ENCODE peak calls at places on chromosomes 2 and 18, in five cellular contexts. K is heart right ventricle; H is CD4-positive, CD25-positive, alpha-beta regulatory T cell; L is left lung; R is mesendoderm. N is an unnamed sample. For H3K27me3, the result is how much of the 10 kb centered on the place peaks cover.

GRCh38 chr2:62112192-62112591 is 83.7 kb upstream of the B3GNT2 start:
- DNase-seq in L (no peak), R (peak), H (no peak), K (no peak), N (no peak)

GRCh38 chr18:7728297-7728696 is 161.2 kb downstream of the PTPRM start:
- DNase-seq in L (no peak), H (no peak), K (no peak), R (peak), N (no peak)

GRCh38 chr2:168798076-168798887 is 4.2 kb upstream of the NOSTRIN start:
- DNase-seq in K (peak), L (no peak), R (peak), H (no peak), N (no peak)

GRCh38 chr2:223055836-223056235 is 3.8 kb downstream of the KCNE4 start:
- DNase-seq in K (peak), L (no peak), R (no peak), H (no peak), N (no peak)

GRCh38 chr2:125386074-125386473 is 1269.9 kb upstream of the GYPC start:
- DNase-seq in H (no peak), K (no peak), L (no peak), R (peak), N (no peak)

GRCh38 chr2:207048421-207048820 is 109.1 kb downstream of the CPO start:
- DNase-seq in H (no peak), L (no peak), R (peak), K (no peak), N (no peak)

GRCh38 chr2:208265371-208265806 is 666 bp upstream of the PIKFYVE start:
- DNase-seq in K (no peak), H (peak), L (no peak), R (peak), N (no peak)

GRCh38 chr2:136765736-136766323 is 485 bp downstream of the THSD7B start:
- DNase-seq in H (no peak), L (peak), R (no peak), K (peak), N (no peak)

GRCh38 chr2:84085562-84085961 is 373.5 kb downstream of the SUCLG1 start:
- DNase-seq in L (no peak), K (no peak), H (no peak), R (no peak), N (no peak)

GRCh38 chr2:30361751-30362394 is 85.2 kb upstream of the LCLAT1 start:
- DNase-seq in L (no peak), K (no peak), R (no peak), H (no peak), N (no peak)

GRCh38 chr2:212548459-212548815 is 9.8 kb upstream of the ERBB4 start:
- DNase-seq in H (no peak), L (no peak), K (no peak), R (peak), N (no peak)

GRCh38 chr2:48482313-48482712 is 47.6 kb upstream of the STON1 start:
- DNase-seq in K (no peak), L (no peak), R (no peak), H (no peak), N (no peak)

GRCh38 chr2:209787416-209787815 is 15.8 kb downstream of the UNC80 start:
- DNase-seq in R (no peak), L (no peak), K (no peak), H (no peak), N (no peak)

GRCh38 chr2:189854956-189855355 is 70.7 kb downstream of the PMS1 start:
- DNase-seq in H (no peak), K (no peak), R (no peak), L (no peak), N (no peak)

GRCh38 chr18:27377251-27377650 is 192.1 kb upstream of the CHST9 start:
- DNase-seq in L (no peak), H (no peak), K (no peak), R (peak), N (no peak)

GRCh38 chr2:205273627-205274026 is 408.7 kb upstream of the NRP2 start:
- DNase-seq in L (no peak), R (no peak), H (no peak), K (no peak), N (no peak)
- H3K4me3 ChIP-seq in L (no peak), R (no peak), H (no peak), K (no peak), N (no peak)

DNA sequence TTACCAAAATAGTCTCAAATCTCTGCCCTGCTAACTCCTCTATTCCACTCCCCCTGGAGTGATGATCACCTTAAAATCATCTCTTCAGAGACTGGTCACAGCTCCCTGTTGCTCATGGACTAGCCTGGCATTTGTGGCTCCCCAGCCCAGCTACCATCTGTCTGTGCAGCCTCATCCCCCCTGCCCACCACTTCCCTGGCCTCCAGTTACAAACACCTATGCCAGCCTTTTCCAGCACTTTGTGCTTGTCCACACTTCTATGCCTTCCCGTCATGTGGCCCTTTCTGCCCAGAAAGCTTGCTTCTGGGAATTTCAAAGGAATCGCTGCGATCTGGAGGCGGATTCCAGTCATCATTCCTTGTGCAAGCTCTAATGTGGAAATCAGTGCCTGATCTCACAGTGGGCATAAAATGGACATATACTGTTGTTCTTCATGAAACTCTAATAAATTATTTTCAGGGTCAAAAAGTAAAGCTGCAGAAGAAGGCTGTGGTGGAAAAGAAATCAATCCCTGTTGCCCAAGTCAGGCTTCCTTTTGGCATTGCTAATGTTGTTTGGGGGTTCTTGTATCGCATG is 19.4 kb downstream of the PLB1 start:
- DNase-seq in L (no peak), R (no peak), K (no peak), H (no peak), N (no peak)
- H3K27me3 ChIP-seq in L (under half), R (under half), K (under half), H (under half), N (under half)

DNA sequence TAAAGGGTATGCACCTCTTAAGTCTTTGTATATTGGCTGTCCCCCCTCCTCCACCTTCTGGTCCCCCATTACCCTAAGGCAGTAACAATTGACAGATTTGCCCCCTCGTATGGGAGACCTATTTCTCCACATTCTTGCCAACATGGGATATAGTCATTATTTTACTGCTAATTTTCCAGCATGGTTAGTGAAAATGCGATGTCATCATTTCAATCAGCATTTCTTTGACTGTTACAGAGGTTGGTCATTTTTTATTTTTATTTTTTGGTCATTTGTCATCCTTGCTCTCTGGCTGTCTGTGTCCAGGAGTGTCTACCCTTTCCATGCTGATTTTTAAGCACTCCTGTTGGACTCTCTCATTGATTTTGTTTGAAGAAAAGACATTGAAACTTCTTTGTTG is 45.4 kb upstream of the SPP2 start:
- DNase-seq in R (no peak), H (no peak), K (no peak), L (no peak), N (no peak)
- H3K27ac ChIP-seq in R (no peak), H (no peak), K (no peak), L (no peak), N (no peak)

GRCh38 chr2:172095905-172096660 is 6.6 kb downstream of the DLX2 start:
- DNase-seq in R (peak), K (no peak), L (no peak), H (no peak), N (no peak)
- H3K4me3 ChIP-seq in R (peak), K (no peak), L (no peak), H (peak), N (peak)

GRCh38 chr2:161415467-161416293 is 417 bp upstream of the TBR1 start:
- DNase-seq in L (no peak), K (no peak), R (peak), H (peak), N (no peak)
- H3K27me3 ChIP-seq in L (half or more), K (under half), R (under half), H (under half), N (under half)

GRCh38 chr18:63240541-63241316 is 78.8 kb downstream of the BCL2 start:
- DNase-seq in L (no peak), R (no peak), H (no peak), K (no peak), N (no peak)

GRCh38 chr18:63237486-63237885 is 82.1 kb downstream of the BCL2 start:
- DNase-seq in R (peak), L (no peak), K (no peak), H (no peak), N (no peak)

GRCh38 chr18:63236990-63237389 is 82.6 kb downstream of the BCL2 start:
- DNase-seq in H (no peak), L (peak), K (peak), R (no peak), N (no peak)

GRCh38 chr18:63237911-63238710 is 81.5 kb downstream of the BCL2 start:
- DNase-seq in L (no peak), H (no peak), K (no peak), R (peak), N (no peak)

GRCh38 chr18:63238711-63239110 is 80.9 kb downstream of the BCL2 start:
- DNase-seq in K (no peak), H (no peak), R (peak), L (no peak), N (no peak)
- H3K27ac ChIP-seq in K (peak), H (no peak), R (no peak), L (peak), N (peak)